ENCODE peak calls at places on chromosomes 2 and 18, in five cellular contexts. One of them, this sample, is unnamed.

GRCh38 chr2:224121406-224122067 is 82.5 kb upstream of the SERPINE2 start:
- DNase-seq in AG10803: no peak
- DNase-seq in WTC11: no peak
- DNase-seq in neural progenitor cell: no peak
- DNase-seq in AG04450: no peak
- DNase-seq in this sample: no peak

GRCh38 chr2:193695367-193695766 is 1500.6 kb upstream of the TMEFF2 start:
- DNase-seq in AG10803: peak
- DNase-seq in AG04450: no peak
- DNase-seq in WTC11: no peak
- DNase-seq in neural progenitor cell: peak
- DNase-seq in this sample: no peak

GRCh38 chr18:4351005-4351404 is 104.1 kb downstream of the DLGAP1 start:
- DNase-seq in AG04450: no peak
- DNase-seq in AG10803: no peak
- DNase-seq in neural progenitor cell: no peak
- DNase-seq in WTC11: no peak
- DNase-seq in this sample: no peak

GRCh38 chr2:190180313-190181065 is 118.0 kb upstream of the MSTN start:
- DNase-seq in AG10803: peak
- DNase-seq in neural progenitor cell: peak
- DNase-seq in AG04450: no peak
- DNase-seq in WTC11: peak
- DNase-seq in this sample: peak

GRCh38 chr2:165499131-165499530 is 29.6 kb downstream of the CSRNP3 start:
- DNase-seq in AG04450: no peak
- DNase-seq in WTC11: no peak
- DNase-seq in neural progenitor cell: no peak
- DNase-seq in AG10803: no peak
- DNase-seq in this sample: no peak

GRCh38 chr18:24735504-24736243 is 275.2 kb downstream of the HRH4 start:
- DNase-seq in AG04450: no peak
- DNase-seq in AG10803: no peak
- DNase-seq in neural progenitor cell: no peak
- DNase-seq in WTC11: no peak
- DNase-seq in this sample: no peak

GRCh38 chr2:235270951-235271350 is 222.9 kb upstream of the AGAP1 start:
- DNase-seq in neural progenitor cell: no peak
- DNase-seq in WTC11: no peak
- DNase-seq in AG04450: no peak
- DNase-seq in AG10803: peak
- DNase-seq in this sample: no peak

GRCh38 chr2:106038598-106039375 is 155.3 kb downstream of the UXS1 start:
- DNase-seq in AG10803: no peak
- DNase-seq in neural progenitor cell: no peak
- DNase-seq in AG04450: no peak
- DNase-seq in WTC11: no peak
- DNase-seq in this sample: no peak

GRCh38 chr2:170814551-170815245 is 2.0 kb upstream of the GAD1 start:
- DNase-seq in AG04450: no peak
- DNase-seq in WTC11: peak
- DNase-seq in neural progenitor cell: peak
- DNase-seq in AG10803: no peak
- DNase-seq in this sample: no peak

GRCh38 chr2:177430425-177430824 is 37.9 kb downstream of the AGPS start:
- DNase-seq in AG10803: peak
- DNase-seq in WTC11: no peak
- DNase-seq in AG04450: no peak
- DNase-seq in neural progenitor cell: no peak
- DNase-seq in this sample: no peak

GRCh38 chr2:164818149-164819136 is 23.2 kb downstream of the COBLL1 start:
- DNase-seq in WTC11: no peak
- DNase-seq in AG04450: no peak
- DNase-seq in neural progenitor cell: no peak
- DNase-seq in AG10803: no peak
- DNase-seq in this sample: no peak

GRCh38 chr2:119282139-119282965 is 58.7 kb downstream of the STEAP3 start:
- DNase-seq in WTC11: no peak
- DNase-seq in AG10803: no peak
- DNase-seq in neural progenitor cell: no peak
- DNase-seq in AG04450: no peak
- DNase-seq in this sample: peak

GRCh38 chr2:55618025-55618648 is 715 bp upstream of the PPP4R3B start:
- DNase-seq in AG10803: peak
- DNase-seq in WTC11: no peak
- DNase-seq in neural progenitor cell: peak
- DNase-seq in AG04450: no peak
- DNase-seq in this sample: no peak

GRCh38 chr2:29075894-29076700 is 1.8 kb upstream of the PCARE start:
- DNase-seq in neural progenitor cell: peak
- DNase-seq in WTC11: no peak
- DNase-seq in AG04450: no peak
- DNase-seq in AG10803: no peak
- DNase-seq in this sample: no peak

DNA sequence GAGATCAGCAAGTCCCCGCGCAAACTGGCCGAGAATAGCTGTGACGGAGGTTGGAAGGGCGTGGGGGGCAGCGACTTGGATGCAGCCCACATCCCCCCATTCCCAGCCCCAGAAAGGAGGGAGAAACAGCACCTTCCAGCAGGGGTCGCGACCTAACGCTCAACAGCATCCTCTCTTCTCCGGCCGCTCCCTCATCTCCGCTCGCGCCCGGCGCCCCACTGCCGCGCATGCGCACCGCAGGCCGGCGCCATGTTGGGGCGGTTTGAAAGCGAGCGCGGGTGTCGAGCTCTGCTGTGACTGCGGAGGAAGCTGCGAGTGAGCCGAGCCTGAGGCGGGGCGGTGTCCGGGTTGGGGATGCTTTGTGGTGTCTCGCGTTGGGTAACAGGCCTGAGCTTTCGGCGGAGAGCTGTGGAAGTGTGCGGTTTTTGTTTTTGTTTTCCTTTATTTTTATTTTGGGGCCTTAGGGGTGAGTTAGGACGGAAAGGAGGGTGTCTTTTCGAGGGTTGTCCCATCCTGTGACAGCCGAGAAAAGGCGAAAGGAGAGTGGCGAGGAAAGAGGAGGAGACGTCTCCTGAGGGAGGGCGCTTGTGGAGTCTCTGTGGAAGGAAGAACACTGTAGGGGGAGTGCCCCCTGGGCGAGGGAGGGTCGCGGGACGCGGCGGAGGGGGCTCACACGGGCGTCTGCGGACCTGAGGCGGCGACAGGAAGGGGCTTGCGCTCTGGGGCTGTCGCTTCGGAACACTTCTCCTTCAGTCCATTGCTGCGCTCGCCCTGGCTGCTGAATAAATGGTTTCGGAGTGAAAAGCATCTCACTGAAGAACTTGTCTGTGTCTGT is at the start of the genes C18orf54 and STARD6:
- DNase-seq in neural progenitor cell: peak
- DNase-seq in AG04450: peak
- DNase-seq in WTC11: peak
- DNase-seq in AG10803: peak
- DNase-seq in this sample: peak
- TF ChIP-seq CTCF in neural progenitor cell: peak
- TF ChIP-seq CTCF in AG04450: peak
- TF ChIP-seq CTCF in WTC11: peak
- TF ChIP-seq CTCF in AG10803: peak
- TF ChIP-seq CTCF in this sample: peak

GRCh38 chr2:112577756-112578155 is 6.7 kb upstream of the CHCHD5 start:
- DNase-seq in neural progenitor cell: peak
- DNase-seq in AG04450: no peak
- DNase-seq in WTC11: no peak
- DNase-seq in AG10803: peak
- DNase-seq in this sample: no peak

GRCh38 chr2:112582314-112582746 is 2.1 kb upstream of the CHCHD5 start:
- DNase-seq in WTC11: no peak
- DNase-seq in AG04450: peak
- DNase-seq in AG10803: peak
- DNase-seq in neural progenitor cell: peak
- DNase-seq in this sample: no peak

GRCh38 chr2:112583497-112584133 is 794 bp upstream of the CHCHD5 start:
- DNase-seq in AG10803: peak
- DNase-seq in WTC11: no peak
- DNase-seq in neural progenitor cell: peak
- DNase-seq in AG04450: no peak
- DNase-seq in this sample: peak

GRCh38 chr2:112580084-112580483 is 4.3 kb upstream of the CHCHD5 start:
- DNase-seq in AG04450: no peak
- DNase-seq in AG10803: no peak
- DNase-seq in neural progenitor cell: no peak
- DNase-seq in WTC11: no peak
- DNase-seq in this sample: no peak

DNA sequence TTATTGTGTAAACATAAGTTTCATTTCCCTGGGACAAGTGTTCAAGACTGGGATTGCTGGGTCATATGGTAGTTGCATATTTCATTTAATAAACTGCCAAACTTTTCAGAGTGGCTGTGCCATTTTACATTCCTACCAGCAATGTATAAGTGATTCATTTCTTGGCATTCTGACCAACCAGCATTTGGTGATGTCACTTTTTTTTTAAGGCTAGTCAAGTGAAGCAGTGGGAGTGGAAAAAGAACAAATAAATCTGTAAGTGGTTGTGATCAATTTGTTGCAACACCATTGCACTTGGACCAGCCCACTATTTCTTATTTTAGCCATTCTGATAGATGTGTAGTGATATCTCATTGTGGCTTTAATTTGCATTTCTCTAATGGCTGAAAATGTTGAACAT is 5.1 kb upstream of the CHCHD5 start:
- DNase-seq in AG10803: peak
- DNase-seq in WTC11: no peak
- DNase-seq in AG04450: peak
- DNase-seq in neural progenitor cell: no peak
- DNase-seq in this sample: no peak
- TF ChIP-seq CTCF in AG10803: peak
- TF ChIP-seq CTCF in WTC11: no peak
- TF ChIP-seq CTCF in AG04450: peak
- TF ChIP-seq CTCF in neural progenitor cell: no peak
- TF ChIP-seq CTCF in this sample: no peak

DNA sequence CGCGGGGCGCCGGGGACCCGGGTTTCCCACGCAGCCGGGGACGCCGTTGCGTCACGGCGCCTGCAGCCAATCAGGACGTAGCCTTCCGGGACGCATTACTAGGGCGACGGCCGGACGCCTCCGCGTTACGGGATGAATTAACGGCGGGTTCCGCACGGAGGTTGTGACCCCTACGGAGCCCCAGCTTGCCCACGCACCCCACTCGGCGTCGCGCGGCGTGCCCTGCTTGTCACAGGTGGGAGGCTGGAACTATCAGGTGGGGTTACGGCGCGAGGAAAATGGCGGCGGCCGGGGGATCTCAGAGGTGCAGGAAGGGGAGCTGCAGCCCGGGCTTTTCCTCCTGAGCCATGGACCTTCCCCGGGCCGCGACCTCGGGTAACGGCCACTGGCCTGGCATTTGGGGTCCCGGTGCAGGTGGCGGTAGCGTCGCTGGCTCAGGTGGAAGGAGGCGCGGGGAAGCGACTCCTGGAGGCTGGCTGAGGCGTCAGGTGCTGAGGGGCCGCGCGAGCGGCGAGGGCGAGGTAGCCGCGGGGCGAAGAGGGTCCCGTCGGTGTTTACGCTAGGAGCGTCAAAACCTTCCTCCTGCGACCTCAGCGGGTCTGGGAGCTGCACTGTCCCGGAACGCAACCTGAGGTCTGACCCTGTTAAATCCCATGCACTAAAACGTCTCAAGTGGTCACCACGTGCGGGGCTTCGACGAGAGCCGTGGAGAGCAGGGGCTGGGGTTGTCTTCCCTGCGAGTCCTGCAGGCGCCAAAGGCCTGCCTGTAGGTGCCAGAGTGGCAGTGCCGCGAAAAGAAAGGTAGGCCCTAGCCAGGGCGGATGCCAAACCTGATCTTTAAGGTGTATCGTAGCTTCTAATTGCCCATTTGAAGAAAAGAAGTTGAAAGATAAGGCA is at the start of gene LCLAT1:
- DNase-seq in AG04450: no peak
- DNase-seq in WTC11: peak
- DNase-seq in neural progenitor cell: peak
- DNase-seq in AG10803: peak
- DNase-seq in this sample: peak
- TF ChIP-seq CTCF in AG04450: peak
- TF ChIP-seq CTCF in WTC11: no peak
- TF ChIP-seq CTCF in neural progenitor cell: peak
- TF ChIP-seq CTCF in AG10803: peak
- TF ChIP-seq CTCF in this sample: no peak

GRCh38 chr2:204051999-204052558 is 115.5 kb downstream of the ICOS start:
- DNase-seq in AG10803: no peak
- DNase-seq in neural progenitor cell: no peak
- DNase-seq in AG04450: no peak
- DNase-seq in WTC11: no peak
- DNase-seq in this sample: no peak

GRCh38 chr2:204046145-204046544 is 109.6 kb downstream of the ICOS start:
- DNase-seq in AG04450: no peak
- DNase-seq in neural progenitor cell: no peak
- DNase-seq in AG10803: no peak
- DNase-seq in WTC11: no peak
- DNase-seq in this sample: no peak

GRCh38 chr2:204050681-204051080 is 114.1 kb downstream of the ICOS start:
- DNase-seq in AG10803: no peak
- DNase-seq in AG04450: no peak
- DNase-seq in neural progenitor cell: no peak
- DNase-seq in WTC11: no peak
- DNase-seq in this sample: no peak

GRCh38 chr2:204049635-204050034 is 113.1 kb downstream of the ICOS start:
- DNase-seq in neural progenitor cell: no peak
- DNase-seq in WTC11: no peak
- DNase-seq in AG10803: no peak
- DNase-seq in AG04450: no peak
- DNase-seq in this sample: no peak

GRCh38 chr2:204051476-204051875 is 114.9 kb downstream of the ICOS start:
- DNase-seq in AG04450: no peak
- DNase-seq in WTC11: peak
- DNase-seq in neural progenitor cell: peak
- DNase-seq in AG10803: no peak
- DNase-seq in this sample: no peak
- TF ChIP-seq CTCF in AG04450: no peak
- TF ChIP-seq CTCF in WTC11: no peak
- TF ChIP-seq CTCF in neural progenitor cell: peak
- TF ChIP-seq CTCF in AG10803: no peak
- TF ChIP-seq CTCF in this sample: no peak

GRCh38 chr2:179850188-179850587 is 11.2 kb downstream of the ZNF385B start:
- DNase-seq in AG10803: peak
- DNase-seq in WTC11: no peak
- DNase-seq in neural progenitor cell: no peak
- DNase-seq in AG04450: peak
- DNase-seq in this sample: no peak
- TF ChIP-seq CTCF in AG10803: peak
- TF ChIP-seq CTCF in WTC11: no peak
- TF ChIP-seq CTCF in neural progenitor cell: no peak
- TF ChIP-seq CTCF in AG04450: peak
- TF ChIP-seq CTCF in this sample: no peak